ENCODE peak calls at places on chromosomes 11 and 22, in four cellular contexts. P, N, O and V are unnamed samples.

GRCh38 chr22:38973289-38974169 is 8.6 kb upstream of the APOBEC3B start:
- DNase-seq in P (no peak), N (peak), O (peak), V (peak)

GRCh38 chr11:1935156-1936071 is 11.7 kb upstream of the MRPL23 start:
- DNase-seq in P (peak), N (no peak), O (peak), V (no peak)

GRCh38 chr11:75233688-75234295 is 6.8 kb upstream of the TPBGL start:
- DNase-seq in P (no peak), N (peak), O (no peak), V (no peak)

GRCh38 chr22:45832959-45833580 is 143.9 kb downstream of the WNT7B start:
- DNase-seq in P (no peak), N (no peak), O (no peak), V (no peak)

GRCh38 chr11:114892381-114893197 is 214.3 kb downstream of the NXPE2 start:
- DNase-seq in P (no peak), N (no peak), O (peak), V (no peak)

GRCh38 chr11:110327508-110327907 is 31.1 kb upstream of the RDX start:
- DNase-seq in P (no peak), N (no peak), O (no peak), V (no peak)

GRCh38 chr11:44774131-44774530 is 47.4 kb downstream of the TSPAN18 start:
- DNase-seq in P (no peak), N (no peak), O (no peak), V (no peak)

GRCh38 chr11:117201906-117202305 is 2.7 kb downstream of the TAGLN start:
- DNase-seq in P (no peak), N (no peak), O (no peak), V (no peak)

GRCh38 chr11:121478226-121478894 is 25.6 kb upstream of the SORL1-AS1 start:
- DNase-seq in P (no peak), N (no peak), O (no peak), V (no peak)

GRCh38 chr11:87456499-87456898 is 418.8 kb downstream of the TMEM135 start:
- DNase-seq in P (no peak), N (no peak), O (no peak), V (no peak)

GRCh38 chr11:107017433-107018227 is 646 bp downstream of the GUCY1A2 start:
- DNase-seq in P (peak), N (peak), O (peak), V (peak)

GRCh38 chr22:46687045-46687444 is 51.0 kb downstream of the CERK start:
- DNase-seq in P (no peak), N (no peak), O (no peak), V (no peak)

GRCh38 chr22:25484498-25484897 is 80.0 kb upstream of the GRK3 start:
- DNase-seq in P (no peak), N (no peak), O (no peak), V (no peak)

GRCh38 chr22:38754247-38755154 is 1.3 kb downstream of the SUN2 start:
- DNase-seq in P (no peak), N (peak), O (peak), V (no peak)

GRCh38 chr11:45580399-45580798 is 85.0 kb downstream of the CHST1 start:
- DNase-seq in P (peak), N (peak), O (no peak), V (no peak)

GRCh38 chr11:103871923-103872551 is 164.4 kb upstream of the DDI1 start:
- DNase-seq in P (no peak), N (no peak), O (no peak), V (no peak)

GRCh38 chr22:44067901-44068300 is 43.8 kb downstream of the PARVB start:
- DNase-seq in P (no peak), N (no peak), O (no peak), V (no peak)

GRCh38 chr11:109865558-109866186 is 227.5 kb upstream of the ZC3H12C start:
- DNase-seq in P (no peak), N (no peak), O (no peak), V (no peak)

GRCh38 chr11:65488273-65489058 is 10.4 kb upstream of the MALAT1 start:
- DNase-seq in P (peak), N (no peak), O (peak), V (peak)

GRCh38 chr11:85076535-85077330 is 550.4 kb downstream of the DLG2 start:
- DNase-seq in P (no peak), N (no peak), O (no peak), V (no peak)

GRCh38 chr11:106077609-106078517 is at the start of gene AASDHPPT:
- DNase-seq in P (no peak), N (no peak), O (no peak), V (no peak)

DNA sequence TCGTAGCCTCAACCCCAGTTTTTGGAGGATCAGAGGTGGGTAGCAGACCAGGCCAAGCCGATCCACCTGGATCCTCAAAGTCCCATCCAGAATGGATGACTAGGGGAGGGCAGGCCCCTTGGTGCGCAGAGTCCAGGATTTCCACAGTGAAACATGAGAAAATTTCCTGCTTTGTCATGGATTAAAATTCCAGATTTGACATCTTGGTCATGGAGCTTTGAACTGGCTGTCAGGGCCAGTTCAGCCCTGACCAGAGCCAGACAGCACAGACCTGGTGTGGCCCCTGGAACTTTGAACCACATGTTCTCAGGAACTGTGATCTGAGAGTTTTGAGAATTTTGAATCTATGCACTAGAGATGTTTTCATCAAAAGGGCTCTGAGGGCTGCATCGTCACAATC is 177.5 kb downstream of the MN1 start:
- DNase-seq in P (no peak), N (no peak), O (no peak), V (no peak)
- TF ChIP-seq CTCF in P (no peak), N (no peak), O (no peak), V (no peak)

GRCh38 chr11:92527467-92527866 is 302.8 kb downstream of the FAT3 start:
- DNase-seq in P (no peak), N (no peak), O (no peak), V (no peak)
- TF ChIP-seq CTCF in P (no peak), N (no peak), O (no peak), V (no peak)

DNA sequence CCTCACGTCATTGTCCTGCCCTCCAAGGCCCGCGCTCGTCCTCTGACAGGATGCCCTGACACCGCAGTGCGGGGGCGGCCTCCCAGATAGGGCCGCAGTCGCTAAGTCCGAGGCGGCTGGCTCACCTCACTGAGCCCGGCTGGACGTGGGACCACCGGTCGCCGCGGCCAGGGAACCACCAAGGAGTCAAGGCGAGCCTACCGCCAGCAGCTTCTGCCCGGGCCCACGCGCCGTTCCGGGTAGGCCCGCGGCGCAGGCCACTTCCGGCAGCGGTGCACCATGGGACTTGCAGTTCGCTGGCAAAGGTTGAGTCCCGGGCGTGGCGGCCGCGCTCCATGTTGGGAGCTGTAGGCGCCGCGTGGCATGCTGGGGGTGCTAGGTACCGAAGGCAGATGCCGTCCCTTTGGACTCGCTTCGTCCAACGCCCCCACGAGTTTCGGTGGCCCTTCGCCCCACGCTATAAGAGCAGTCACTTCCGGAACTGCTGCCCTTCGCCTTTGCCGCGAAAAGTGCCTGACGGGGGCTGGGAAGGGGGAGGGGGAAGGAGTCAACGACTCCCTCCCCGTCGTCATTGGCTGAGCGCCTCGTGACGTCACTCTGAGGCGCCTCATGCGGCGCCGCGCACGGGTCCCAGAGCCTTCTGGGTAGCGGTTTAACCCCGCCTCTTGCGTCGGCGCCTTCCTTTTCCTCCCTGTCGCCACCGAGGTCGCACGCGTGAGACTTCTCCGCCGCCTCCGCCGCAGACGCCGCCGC is at the start of gene RPLP2:
- DNase-seq in P (peak), N (peak), O (peak), V (peak)
- TF ChIP-seq CTCF in P (no peak), N (no peak), O (no peak), V (no peak)

DNA sequence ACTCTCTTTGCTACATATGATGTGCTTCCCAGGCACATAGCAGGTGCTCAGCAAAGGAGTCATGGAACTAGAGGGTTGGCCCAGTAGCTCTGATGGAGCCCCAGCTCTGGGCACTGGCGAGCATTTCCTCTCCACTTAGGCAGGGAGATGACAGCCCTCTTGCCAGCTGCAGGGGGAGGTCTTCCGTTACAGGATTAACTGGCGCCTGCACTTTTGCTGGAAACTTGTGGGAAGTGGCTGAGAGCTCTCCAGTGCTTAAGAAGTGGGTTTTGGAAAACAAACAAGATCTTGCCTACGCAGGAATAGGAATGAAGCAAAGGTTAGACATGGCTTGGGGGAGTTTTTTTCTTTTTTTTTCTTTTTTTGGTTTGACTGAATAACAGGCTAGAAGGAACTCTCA is 75.5 kb downstream of the MICAL2 start:
- DNase-seq in P (peak), N (peak), O (no peak), V (no peak)
- TF ChIP-seq CTCF in P (no peak), N (no peak), O (no peak), V (no peak)